ENCODE peak calls at places on chromosomes 16 and 17, in seven cellular contexts. I is left cardiac atrium; D is HEK293T; N is tibial nerve; A is effector memory CD8-positive, alpha-beta T cell; G is AG10803; Z is mucosa of descending colon. K is an unnamed sample.

GRCh38 chr17:11852911-11853310 is 144.4 kb downstream of the ZNF18 start:
- DNase-seq in N (no peak), I (no peak), G (no peak), A (no peak), D (no peak), Z (no peak), K (no peak)

GRCh38 chr16:88941933-88942909 is 34.8 kb downstream of the CBFA2T3 start:
- DNase-seq in A (peak; percentile 47), D (peak; percentile 92), N (no peak), I (peak; percentile 61), Z (peak; percentile 69), G (no peak), K (peak; percentile 43)

GRCh38 chr17:50621562-50621961 is 13.1 kb upstream of the ABCC3 start:
- DNase-seq in D (no peak), Z (no peak), I (no peak), G (no peak), N (no peak), A (no peak), K (no peak)

GRCh38 chr16:84045001-84045817 is 2.6 kb upstream of the SLC38A8 start:
- DNase-seq in D (no peak), A (no peak), N (no peak), I (no peak), G (no peak), Z (peak; percentile 14), K (no peak)

GRCh38 chr16:87707097-87707496 is 58.7 kb downstream of the KLHDC4 start:
- DNase-seq in Z (no peak), G (no peak), I (no peak), A (no peak), D (no peak), N (no peak), K (peak; percentile 42)

GRCh38 chr16:73219176-73219575 is 171.2 kb upstream of the ZFHX3 start:
- DNase-seq in Z (no peak), D (no peak), A (no peak), N (no peak), I (no peak), G (no peak), K (no peak)

GRCh38 chr17:72515291-72516065 is 394.7 kb downstream of the SOX9 start:
- DNase-seq in Z (no peak), I (peak; percentile 28), A (no peak), G (no peak), D (no peak), N (no peak), K (no peak)

GRCh38 chr17:19250421-19251141 is 13.4 kb downstream of the EPN2 start:
- DNase-seq in G (peak; percentile 46), N (no peak), Z (no peak), D (no peak), A (no peak), I (peak; percentile 69), K (no peak)

GRCh38 chr17:17403899-17404576 is 72.8 kb upstream of the MED9 start:
- DNase-seq in D (no peak), A (peak; percentile 54), I (peak; percentile 13), Z (peak; percentile 49), N (no peak), G (no peak), K (no peak)

GRCh38 chr16:89801800-89802199 is 14.6 kb downstream of the FANCA start:
- DNase-seq in A (no peak), N (no peak), D (no peak), Z (no peak), I (no peak), G (peak; percentile 29), K (no peak)

GRCh38 chr16:61480250-61480649 is 556.0 kb downstream of the CDH8 start:
- DNase-seq in N (no peak), G (no peak), D (no peak), I (no peak), A (no peak), Z (no peak), K (no peak)

GRCh38 chr17:79923974-79924638 is 84.9 kb upstream of the CBX4 start:
- DNase-seq in A (peak; percentile 26), D (peak; percentile 87), I (no peak), Z (peak; percentile 84), G (no peak), N (no peak), K (peak; percentile 57)

GRCh38 chr16:11118479-11118878 is 137.5 kb downstream of the SOCS1 start:
- DNase-seq in D (no peak), I (no peak), N (no peak), G (peak; percentile 47), A (no peak), Z (no peak), K (no peak)

GRCh38 chr17:44543213-44543904 is 13.9 kb upstream of the FZD2 start:
- DNase-seq in G (peak; percentile 95), A (no peak), N (no peak), D (no peak), I (no peak), Z (no peak), K (peak; percentile 92)

GRCh38 chr16:78693496-78693895 is 594.0 kb downstream of the WWOX start:
- DNase-seq in N (no peak), A (no peak), I (no peak), G (no peak), Z (no peak), D (no peak), K (no peak)

GRCh38 chr16:52128407-52128806 is 418.5 kb downstream of the TOX3 start:
- DNase-seq in G (no peak), D (no peak), N (no peak), A (no peak), Z (no peak), I (no peak), K (no peak)

GRCh38 chr16:87123356-87124001 is 193.7 kb downstream of the C16orf95 start:
- DNase-seq in G (no peak), I (no peak), Z (no peak), D (no peak), A (no peak), N (no peak), K (no peak)

GRCh38 chr16:74738816-74739215 is 35.8 kb downstream of the FA2H start:
- DNase-seq in A (no peak), G (no peak), N (no peak), I (no peak), Z (peak; percentile 27), D (no peak), K (no peak)

GRCh38 chr17:62802531-62803205 is 5.4 kb downstream of the MARCHF10 start:
- DNase-seq in G (no peak), N (no peak), D (no peak), I (no peak), Z (no peak), A (no peak), K (no peak)

GRCh38 chr16:35140293-35140986 is 1681.0 kb downstream of the TP53TG3F start:
- DNase-seq in Z (no peak), N (no peak), A (no peak), D (no peak), I (no peak), G (no peak), K (no peak)

GRCh38 chr17:4161179-4161559 is 18.2 kb downstream of the CYB5D2 start:
- DNase-seq in A (no peak), D (peak; percentile 47), I (no peak), Z (no peak), G (peak; percentile 72), N (peak; percentile 46), K (peak; percentile 47)

GRCh38 chr16:77833906-77834599 is 45.7 kb downstream of the VAT1L start:
- DNase-seq in D (no peak), G (peak; percentile 92), Z (no peak), I (no peak), N (no peak), A (no peak), K (peak; percentile 75)

GRCh38 chr16:85390511-85391174 is 222.5 kb upstream of the GSE1 start:
- DNase-seq in N (peak; percentile 73), A (no peak), D (peak; percentile 60), I (peak; percentile 92), Z (peak; percentile 84), G (peak; percentile 92), K (no peak)

GRCh38 chr17:46194393-46195216 is 1.4 kb upstream of the KANSL1 start:
- DNase-seq in N (no peak), D (peak; percentile 39), Z (no peak), G (peak; percentile 54), A (peak; percentile 65), I (no peak), K (no peak)

GRCh38 chr17:79683365-79683764 is 47.4 kb upstream of the ENPP7 start:
- DNase-seq in G (no peak), N (no peak), D (no peak), Z (no peak), I (no peak), A (no peak), K (no peak)

GRCh38 chr16:85385463-85386331 is 227.4 kb upstream of the GSE1 start:
- DNase-seq in Z (peak; percentile 32), N (no peak), I (peak; percentile 19), D (no peak), G (no peak), A (no peak), K (no peak)

GRCh38 chr17:58960068-58960467 is 146.6 kb downstream of the TRIM37 start:
- DNase-seq in G (peak; percentile 51), Z (no peak), A (no peak), D (peak; percentile 19), I (no peak), N (no peak), K (no peak)

GRCh38 chr17:45942284-45942683 is 47.9 kb downstream of the MAPT start:
- DNase-seq in I (peak; percentile 79), G (peak; percentile 9), N (no peak), A (no peak), Z (peak; percentile 40), D (no peak), K (peak; percentile 22)

GRCh38 chr16:73616186-73616585 is 568.3 kb upstream of the ZFHX3 start:
- DNase-seq in Z (no peak), D (no peak), G (peak; percentile 3), N (no peak), A (no peak), I (no peak), K (peak; percentile 6)

GRCh38 chr17:17681744-17682292 is 560 bp downstream of the RAI1 start:
- DNase-seq in D (no peak), G (no peak), N (no peak), A (peak; percentile 37), Z (peak; percentile 73), I (peak; percentile 61), K (no peak)

GRCh38 chr16:86810062-86810461 is 231.7 kb downstream of the FOXL1 start:
- DNase-seq in D (no peak), G (no peak), I (no peak), A (no peak), N (no peak), Z (no peak), K (no peak)